ENCODE peak calls at places on chromosomes 12 and 14, in eight cellular contexts. One of them, this sample, is unnamed.

GRCh38 chr14:35346738-35347322 is 54.6 kb downstream of the PSMA6 start:
- DNase-seq in foreskin fibroblast: no peak
- DNase-seq in fibroblast of lung: no peak
- DNase-seq in OCI-LY7: no peak
- DNase-seq in renal cortical epithelial cell: no peak
- DNase-seq in stimulated activated CD8-positive, alpha-beta memory T cell treated with anti-CD3 and anti-CD28 coated beads, Interleukin-7, amount 100 ng/mL, for 1 hour: no peak
- DNase-seq in naive thymus-derived CD8-positive, alpha-beta T cell: no peak
- DNase-seq in endothelial cell: no peak
- DNase-seq in this sample: no peak

GRCh38 chr12:68970951-68971350 is 38.0 kb upstream of the CPM start:
- DNase-seq in foreskin fibroblast: no peak
- DNase-seq in fibroblast of lung: no peak
- DNase-seq in OCI-LY7: no peak
- DNase-seq in renal cortical epithelial cell: peak
- DNase-seq in stimulated activated CD8-positive, alpha-beta memory T cell treated with anti-CD3 and anti-CD28 coated beads, Interleukin-7, amount 100 ng/mL, for 1 hour: no peak
- DNase-seq in naive thymus-derived CD8-positive, alpha-beta T cell: no peak
- DNase-seq in endothelial cell: no peak
- DNase-seq in this sample: no peak

GRCh38 chr14:90507428-90507827 is 110.6 kb downstream of the CALM1 start:
- DNase-seq in foreskin fibroblast: no peak
- DNase-seq in fibroblast of lung: no peak
- DNase-seq in OCI-LY7: no peak
- DNase-seq in renal cortical epithelial cell: no peak
- DNase-seq in stimulated activated CD8-positive, alpha-beta memory T cell treated with anti-CD3 and anti-CD28 coated beads, Interleukin-7, amount 100 ng/mL, for 1 hour: no peak
- DNase-seq in naive thymus-derived CD8-positive, alpha-beta T cell: no peak
- DNase-seq in endothelial cell: no peak
- DNase-seq in this sample: no peak

GRCh38 chr12:5945071-5946008 is at the start of gene ANO2:
- DNase-seq in foreskin fibroblast: peak
- DNase-seq in fibroblast of lung: peak
- DNase-seq in OCI-LY7: no peak
- DNase-seq in renal cortical epithelial cell: no peak
- DNase-seq in stimulated activated CD8-positive, alpha-beta memory T cell treated with anti-CD3 and anti-CD28 coated beads, Interleukin-7, amount 100 ng/mL, for 1 hour: no peak
- DNase-seq in naive thymus-derived CD8-positive, alpha-beta T cell: no peak
- DNase-seq in endothelial cell: peak
- DNase-seq in this sample: no peak

GRCh38 chr14:70754989-70755388 is 54.3 kb downstream of the MAP3K9 start:
- DNase-seq in foreskin fibroblast: no peak
- DNase-seq in fibroblast of lung: peak
- DNase-seq in OCI-LY7: no peak
- DNase-seq in renal cortical epithelial cell: peak
- DNase-seq in stimulated activated CD8-positive, alpha-beta memory T cell treated with anti-CD3 and anti-CD28 coated beads, Interleukin-7, amount 100 ng/mL, for 1 hour: no peak
- DNase-seq in naive thymus-derived CD8-positive, alpha-beta T cell: no peak
- DNase-seq in endothelial cell: no peak
- DNase-seq in this sample: no peak

GRCh38 chr14:92033912-92034687 is 5.8 kb downstream of the TRIP11 start:
- DNase-seq in foreskin fibroblast: no peak
- DNase-seq in fibroblast of lung: no peak
- DNase-seq in OCI-LY7: no peak
- DNase-seq in renal cortical epithelial cell: no peak
- DNase-seq in stimulated activated CD8-positive, alpha-beta memory T cell treated with anti-CD3 and anti-CD28 coated beads, Interleukin-7, amount 100 ng/mL, for 1 hour: no peak
- DNase-seq in naive thymus-derived CD8-positive, alpha-beta T cell: no peak
- DNase-seq in endothelial cell: no peak
- DNase-seq in this sample: no peak

GRCh38 chr12:48982397-48983080 is 4.4 kb downstream of the WNT1 start:
- DNase-seq in foreskin fibroblast: no peak
- DNase-seq in fibroblast of lung: no peak
- DNase-seq in OCI-LY7: no peak
- DNase-seq in renal cortical epithelial cell: no peak
- DNase-seq in stimulated activated CD8-positive, alpha-beta memory T cell treated with anti-CD3 and anti-CD28 coated beads, Interleukin-7, amount 100 ng/mL, for 1 hour: no peak
- DNase-seq in naive thymus-derived CD8-positive, alpha-beta T cell: no peak
- DNase-seq in endothelial cell: no peak
- DNase-seq in this sample: no peak

GRCh38 chr12:108576660-108577234 is 14.4 kb downstream of the ISCU start:
- DNase-seq in foreskin fibroblast: no peak
- DNase-seq in fibroblast of lung: peak
- DNase-seq in OCI-LY7: no peak
- DNase-seq in renal cortical epithelial cell: peak
- DNase-seq in stimulated activated CD8-positive, alpha-beta memory T cell treated with anti-CD3 and anti-CD28 coated beads, Interleukin-7, amount 100 ng/mL, for 1 hour: no peak
- DNase-seq in naive thymus-derived CD8-positive, alpha-beta T cell: no peak
- DNase-seq in endothelial cell: no peak
- DNase-seq in this sample: no peak

GRCh38 chr12:57001448-57001906 is 4.9 kb downstream of the ZBTB39 start:
- DNase-seq in foreskin fibroblast: peak
- DNase-seq in fibroblast of lung: peak
- DNase-seq in OCI-LY7: peak
- DNase-seq in renal cortical epithelial cell: peak
- DNase-seq in stimulated activated CD8-positive, alpha-beta memory T cell treated with anti-CD3 and anti-CD28 coated beads, Interleukin-7, amount 100 ng/mL, for 1 hour: peak
- DNase-seq in naive thymus-derived CD8-positive, alpha-beta T cell: peak
- DNase-seq in endothelial cell: peak
- DNase-seq in this sample: no peak

GRCh38 chr12:45122776-45123380 is 72.0 kb upstream of the DBX2 start:
- DNase-seq in foreskin fibroblast: peak
- DNase-seq in fibroblast of lung: peak
- DNase-seq in OCI-LY7: no peak
- DNase-seq in renal cortical epithelial cell: peak
- DNase-seq in stimulated activated CD8-positive, alpha-beta memory T cell treated with anti-CD3 and anti-CD28 coated beads, Interleukin-7, amount 100 ng/mL, for 1 hour: no peak
- DNase-seq in naive thymus-derived CD8-positive, alpha-beta T cell: no peak
- DNase-seq in endothelial cell: peak
- DNase-seq in this sample: no peak

GRCh38 chr12:122058750-122059149 is 19.8 kb upstream of the MLXIP start:
- DNase-seq in foreskin fibroblast: no peak
- DNase-seq in fibroblast of lung: no peak
- DNase-seq in OCI-LY7: no peak
- DNase-seq in renal cortical epithelial cell: no peak
- DNase-seq in stimulated activated CD8-positive, alpha-beta memory T cell treated with anti-CD3 and anti-CD28 coated beads, Interleukin-7, amount 100 ng/mL, for 1 hour: no peak
- DNase-seq in naive thymus-derived CD8-positive, alpha-beta T cell: no peak
- DNase-seq in endothelial cell: no peak
- DNase-seq in this sample: no peak

GRCh38 chr14:34614638-34615037 is 15.3 kb downstream of the SNX6 start:
- DNase-seq in foreskin fibroblast: no peak
- DNase-seq in fibroblast of lung: no peak
- DNase-seq in OCI-LY7: no peak
- DNase-seq in renal cortical epithelial cell: no peak
- DNase-seq in stimulated activated CD8-positive, alpha-beta memory T cell treated with anti-CD3 and anti-CD28 coated beads, Interleukin-7, amount 100 ng/mL, for 1 hour: no peak
- DNase-seq in naive thymus-derived CD8-positive, alpha-beta T cell: peak
- DNase-seq in endothelial cell: no peak
- DNase-seq in this sample: no peak

GRCh38 chr12:52055781-52056711 is 4.8 kb downstream of the NR4A1 start:
- DNase-seq in foreskin fibroblast: no peak
- DNase-seq in fibroblast of lung: no peak
- DNase-seq in OCI-LY7: no peak
- DNase-seq in renal cortical epithelial cell: no peak
- DNase-seq in stimulated activated CD8-positive, alpha-beta memory T cell treated with anti-CD3 and anti-CD28 coated beads, Interleukin-7, amount 100 ng/mL, for 1 hour: no peak
- DNase-seq in naive thymus-derived CD8-positive, alpha-beta T cell: no peak
- DNase-seq in endothelial cell: no peak
- DNase-seq in this sample: no peak

GRCh38 chr14:69152181-69152943 is 557 bp downstream of the DCAF5 start:
- DNase-seq in foreskin fibroblast: peak
- DNase-seq in fibroblast of lung: peak
- DNase-seq in OCI-LY7: peak
- DNase-seq in renal cortical epithelial cell: peak
- DNase-seq in stimulated activated CD8-positive, alpha-beta memory T cell treated with anti-CD3 and anti-CD28 coated beads, Interleukin-7, amount 100 ng/mL, for 1 hour: peak
- DNase-seq in naive thymus-derived CD8-positive, alpha-beta T cell: peak
- DNase-seq in endothelial cell: peak
- DNase-seq in this sample: no peak

GRCh38 chr14:71121711-71122110 is 214.5 kb downstream of the PCNX1 start:
- DNase-seq in foreskin fibroblast: no peak
- DNase-seq in fibroblast of lung: no peak
- DNase-seq in OCI-LY7: no peak
- DNase-seq in renal cortical epithelial cell: no peak
- DNase-seq in stimulated activated CD8-positive, alpha-beta memory T cell treated with anti-CD3 and anti-CD28 coated beads, Interleukin-7, amount 100 ng/mL, for 1 hour: no peak
- DNase-seq in naive thymus-derived CD8-positive, alpha-beta T cell: no peak
- DNase-seq in endothelial cell: no peak
- DNase-seq in this sample: no peak

GRCh38 chr12:92602476-92602875 is 100.3 kb upstream of the PLEKHG7 start:
- DNase-seq in foreskin fibroblast: peak
- DNase-seq in fibroblast of lung: peak
- DNase-seq in OCI-LY7: no peak
- DNase-seq in renal cortical epithelial cell: peak
- DNase-seq in stimulated activated CD8-positive, alpha-beta memory T cell treated with anti-CD3 and anti-CD28 coated beads, Interleukin-7, amount 100 ng/mL, for 1 hour: no peak
- DNase-seq in naive thymus-derived CD8-positive, alpha-beta T cell: no peak
- DNase-seq in endothelial cell: no peak
- DNase-seq in this sample: no peak

GRCh38 chr12:8780389-8780788 is 42.0 kb upstream of the A2ML1 start:
- DNase-seq in foreskin fibroblast: peak
- DNase-seq in fibroblast of lung: peak
- DNase-seq in OCI-LY7: peak
- DNase-seq in renal cortical epithelial cell: peak
- DNase-seq in stimulated activated CD8-positive, alpha-beta memory T cell treated with anti-CD3 and anti-CD28 coated beads, Interleukin-7, amount 100 ng/mL, for 1 hour: no peak
- DNase-seq in naive thymus-derived CD8-positive, alpha-beta T cell: peak
- DNase-seq in endothelial cell: peak
- DNase-seq in this sample: no peak

GRCh38 chr12:110039085-110039807 is 9.1 kb downstream of the C12orf76 start:
- DNase-seq in foreskin fibroblast: peak
- DNase-seq in fibroblast of lung: peak
- DNase-seq in OCI-LY7: no peak
- DNase-seq in renal cortical epithelial cell: peak
- DNase-seq in stimulated activated CD8-positive, alpha-beta memory T cell treated with anti-CD3 and anti-CD28 coated beads, Interleukin-7, amount 100 ng/mL, for 1 hour: no peak
- DNase-seq in naive thymus-derived CD8-positive, alpha-beta T cell: peak
- DNase-seq in endothelial cell: peak
- DNase-seq in this sample: no peak

GRCh38 chr12:27180862-27181261 is 63.2 kb upstream of the STK38L start:
- DNase-seq in foreskin fibroblast: no peak
- DNase-seq in fibroblast of lung: peak
- DNase-seq in OCI-LY7: no peak
- DNase-seq in renal cortical epithelial cell: no peak
- DNase-seq in stimulated activated CD8-positive, alpha-beta memory T cell treated with anti-CD3 and anti-CD28 coated beads, Interleukin-7, amount 100 ng/mL, for 1 hour: no peak
- DNase-seq in naive thymus-derived CD8-positive, alpha-beta T cell: no peak
- DNase-seq in endothelial cell: no peak
- DNase-seq in this sample: no peak

This sample was measured in cortex of kidney.